ENCODE peak calls at places on chromosomes 7 and 10, in eight cellular contexts. B is adrenal gland, Y is IMR-90, L is HCT116, M is esophagus squamous epithelium, D is heart left ventricle, N is vagina, E is tibial nerve. I is an unnamed sample.

GRCh38 chr10:122197823-122198222 is 73.3 kb upstream of the BTBD16 start:
- DNase-seq in B (no peak), Y (no peak), L (no peak), M (no peak), D (no peak), N (no peak), E (no peak), I (no peak)

GRCh38 chr10:133309111-133309719 is 501 bp downstream of the ZNF511 start:
- DNase-seq in B (peak; percentile 97), Y (peak; percentile 85), L (peak; percentile 69), M (peak; percentile 73), D (peak; percentile 93), N (peak; percentile 94), E (peak; percentile 88), I (peak; percentile 95)

GRCh38 chr10:92239600-92240288 is 51.1 kb downstream of the CPEB3 start:
- DNase-seq in B (peak; percentile 52), Y (peak; percentile 30), L (no peak), M (no peak), D (peak; percentile 50), N (no peak), E (peak; percentile 16), I (peak; percentile 19)

GRCh38 chr10:15640536-15641085 is 79.1 kb downstream of the ITGA8 start:
- DNase-seq in B (no peak), Y (no peak), L (no peak), M (no peak), D (no peak), N (no peak), E (no peak), I (no peak)

GRCh38 chr10:120161116-120161515 is 268.6 kb downstream of the SEC23IP start:
- DNase-seq in B (peak; percentile 41), Y (no peak), L (no peak), M (no peak), D (no peak), N (no peak), E (no peak), I (no peak)

GRCh38 chr10:5555031-5555510 is 30.3 kb downstream of the CALML3 start:
- DNase-seq in B (no peak), Y (no peak), L (no peak), M (no peak), D (no peak), N (no peak), E (peak; percentile 13), I (no peak)

GRCh38 chr10:7388602-7389001 is 22.2 kb downstream of the SFMBT2 start:
- DNase-seq in B (no peak), Y (no peak), L (no peak), M (no peak), D (no peak), N (no peak), E (no peak), I (no peak)

GRCh38 chr7:1081931-1082401 is 5.9 kb upstream of the GPER1 start:
- DNase-seq in B (no peak), Y (peak; percentile 89), L (no peak), M (no peak), D (no peak), N (no peak), E (no peak), I (no peak)

GRCh38 chr7:105877736-105878135 is 1.3 kb upstream of the ATXN7L1 start:
- DNase-seq in B (no peak), Y (no peak), L (no peak), M (no peak), D (no peak), N (no peak), E (no peak), I (no peak)

GRCh38 chr10:62817120-62817762 is 1.1 kb upstream of the EGR2 start:
- DNase-seq in B (peak; percentile 50), Y (peak; percentile 28), L (no peak), M (peak; percentile 6), D (peak; percentile 79), N (no peak), E (no peak), I (peak; percentile 33)

GRCh38 chr10:62818426-62819011 is 2.4 kb upstream of the EGR2 start:
- DNase-seq in B (no peak), Y (no peak), L (no peak), M (no peak), D (peak; percentile 52), N (no peak), E (no peak), I (no peak)

GRCh38 chr10:62817763-62818425 is 1.7 kb upstream of the EGR2 start:
- DNase-seq in B (peak; percentile 76), Y (peak; percentile 61), L (peak; percentile 56), M (no peak), D (peak; percentile 81), N (no peak), E (peak; percentile 43), I (peak; percentile 54)

GRCh38 chr10:62816179-62817119 is at the start of gene EGR2:
- DNase-seq in B (peak; percentile 94), Y (peak; percentile 94), L (peak; percentile 89), M (peak; percentile 83), D (peak; percentile 94), N (peak; percentile 98), E (peak; percentile 82), I (peak; percentile 93)

GRCh38 chr10:62819521-62819920 is 3.4 kb upstream of the EGR2 start:
- DNase-seq in B (no peak), Y (no peak), L (no peak), M (no peak), D (no peak), N (no peak), E (no peak), I (no peak)
- H3K27me3 ChIP-seq in B (peaks cover 28% of the 10 kb centered on the region), Y (peaks cover 48% of the 10 kb centered on the region), L (no peaks in the 10 kb centered on the region), M (no peaks in the 10 kb centered on the region), D (peaks cover 44% of the 10 kb centered on the region), N (no peaks in the 10 kb centered on the region), E (no peaks in the 10 kb centered on the region), I (peaks cover 6% of the 10 kb centered on the region)

GRCh38 chr10:3131098-3131497 is 41.5 kb downstream of the PITRM1 start:
- DNase-seq in B (no peak), Y (peak; percentile 65), L (no peak), M (no peak), D (no peak), N (no peak), E (no peak), I (peak; percentile 39)

GRCh38 chr10:3127921-3128320 is 44.7 kb downstream of the PITRM1 start:
- DNase-seq in B (no peak), Y (no peak), L (no peak), M (no peak), D (no peak), N (no peak), E (no peak), I (no peak)

GRCh38 chr10:3132036-3133025 is 40.3 kb downstream of the PITRM1 start:
- DNase-seq in B (no peak), Y (no peak), L (no peak), M (no peak), D (no peak), N (no peak), E (no peak), I (no peak)

GRCh38 chr10:3128379-3129130 is 44.0 kb downstream of the PITRM1 start:
- DNase-seq in B (no peak), Y (no peak), L (no peak), M (no peak), D (no peak), N (no peak), E (no peak), I (no peak)

DNA sequence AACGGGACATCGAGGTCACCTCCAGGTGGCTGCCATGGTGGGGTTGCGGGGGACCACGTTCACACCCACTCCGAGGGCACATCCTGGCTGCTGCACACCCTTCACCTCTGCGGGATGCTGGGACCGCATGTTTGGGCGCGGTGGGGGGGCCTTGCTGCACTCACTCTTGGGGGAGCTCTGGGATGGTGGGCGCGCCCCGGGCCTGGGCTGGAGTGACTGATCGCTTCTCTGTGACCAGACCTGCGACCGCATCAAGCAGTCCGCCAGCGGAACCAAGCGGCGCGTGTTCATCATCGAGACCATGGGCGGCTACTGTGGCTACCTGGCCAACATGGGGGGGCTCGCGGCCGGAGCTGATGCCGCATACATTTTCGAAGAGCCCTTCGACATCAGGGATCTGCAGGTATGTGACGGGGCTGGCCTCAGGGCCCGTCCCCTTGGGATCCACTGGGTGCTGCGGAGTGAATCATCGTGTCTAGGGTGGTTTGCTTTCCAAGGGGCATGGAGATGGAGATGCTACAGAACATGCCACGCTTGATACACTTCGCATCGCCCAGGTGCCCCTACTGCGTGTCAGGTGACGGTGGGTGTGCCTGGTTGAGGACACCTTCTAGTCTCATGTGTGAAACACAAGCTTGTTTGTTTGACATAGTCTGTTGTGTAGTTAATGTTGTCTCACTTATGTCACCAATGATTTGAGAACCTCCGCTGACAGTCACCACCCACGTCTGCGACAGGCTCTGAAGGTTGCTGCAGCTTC is 42.8 kb downstream of the PITRM1 start:
- DNase-seq in B (no peak), Y (no peak), L (no peak), M (no peak), D (no peak), N (no peak), E (no peak), I (no peak)
- TF ChIP-seq POLR2A in B (no peak), Y (no peak), L (no peak), M (no peak), D (no peak), N (no peak), E (no peak), I (no peak)

GRCh38 chr10:28705472-28705871 is 28.2 kb downstream of the BAMBI start:
- DNase-seq in B (no peak), Y (no peak), L (no peak), M (no peak), D (no peak), N (no peak), E (no peak), I (no peak)
- H3K4me1 ChIP-seq in B (peaks cover 7% of the 10 kb centered on the region), Y (peaks cover 5% of the 10 kb centered on the region), L (no peaks in the 10 kb centered on the region), M (no peaks in the 10 kb centered on the region), D (peaks cover 10% of the 10 kb centered on the region), N (no peaks in the 10 kb centered on the region), E (no peaks in the 10 kb centered on the region), I (no peaks in the 10 kb centered on the region)

GRCh38 chr10:43229208-43230061 is 37.4 kb downstream of the RASGEF1A start:
- DNase-seq in B (peak; percentile 26), Y (no peak), L (no peak), M (no peak), D (peak; percentile 16), N (no peak), E (no peak), I (no peak)

GRCh38 chr10:43230909-43231522 is 35.8 kb downstream of the RASGEF1A start:
- DNase-seq in B (peak; percentile 9), Y (no peak), L (no peak), M (no peak), D (peak; percentile 12), N (no peak), E (no peak), I (no peak)

GRCh38 chr10:43230101-43230908 is 36.6 kb downstream of the RASGEF1A start:
- DNase-seq in B (peak; percentile 15), Y (no peak), L (no peak), M (no peak), D (peak; percentile 16), N (no peak), E (no peak), I (no peak)

GRCh38 chr10:43233601-43234430 is 33.0 kb downstream of the RASGEF1A start:
- DNase-seq in B (peak; percentile 9), Y (no peak), L (no peak), M (no peak), D (peak; percentile 15), N (no peak), E (no peak), I (no peak)

DNA sequence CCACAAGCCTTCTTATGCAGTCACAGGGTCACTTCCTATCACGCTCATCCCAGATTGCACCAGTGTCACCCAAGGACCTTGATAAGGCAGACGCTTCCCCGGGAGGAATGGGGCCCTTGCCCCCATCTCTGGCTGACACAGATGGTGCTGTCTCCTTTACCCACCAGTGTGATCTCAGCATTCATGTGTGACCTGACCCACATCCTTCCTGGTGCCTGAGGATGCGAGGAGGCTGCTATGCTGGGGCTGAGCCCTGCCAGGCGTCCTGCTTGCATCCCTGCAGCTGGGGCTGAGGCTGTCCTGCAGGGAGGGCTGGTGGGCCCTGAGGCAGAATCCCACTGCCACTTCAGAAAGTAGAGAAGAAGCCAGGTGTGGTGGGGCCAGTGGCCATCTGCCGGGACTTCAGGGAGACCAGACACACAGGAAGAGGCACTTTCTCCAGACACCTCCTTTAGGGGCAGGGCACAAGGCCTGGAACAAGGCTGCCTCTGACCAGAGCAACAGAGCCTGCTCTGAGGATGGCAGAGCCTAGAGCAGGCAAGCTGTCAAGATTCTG is 35.3 kb downstream of the RASGEF1A start:
- DNase-seq in B (peak; percentile 11), Y (no peak), L (no peak), M (no peak), D (peak; percentile 15), N (no peak), E (no peak), I (no peak)
- H3K27me3 ChIP-seq in B (peaks cover 9% of the 10 kb centered on the region), Y (peaks cover 64% of the 10 kb centered on the region), L (no peaks in the 10 kb centered on the region), M (no peaks in the 10 kb centered on the region), D (peaks cover 37% of the 10 kb centered on the region), N (peaks cover 4% of the 10 kb centered on the region), E (no peaks in the 10 kb centered on the region), I (no peaks in the 10 kb centered on the region)

I was measured in prostate gland.